ENCODE peak calls at places on chromosomes 2 and 18, in nine cellular contexts. One of them, this sample, is unnamed.

GRCh38 chr2:156399224-156399949 is 36.8 kb upstream of the GPD2 start:
- DNase-seq in HCT116: no peak
- DNase-seq in GM23338: peak
- DNase-seq in Panc1: no peak
- DNase-seq in endothelial cell of umbilical vein: no peak
- DNase-seq in GM12878: no peak
- DNase-seq in K562: no peak
- DNase-seq in HL-60: no peak
- DNase-seq in SK-N-SH: peak
- DNase-seq in this sample: no peak

GRCh38 chr2:3986530-3987258 is 283.3 kb downstream of the DCDC2C start:
- DNase-seq in HCT116: no peak
- DNase-seq in GM23338: no peak
- DNase-seq in Panc1: no peak
- DNase-seq in endothelial cell of umbilical vein: no peak
- DNase-seq in GM12878: no peak
- DNase-seq in K562: no peak
- DNase-seq in HL-60: no peak
- DNase-seq in SK-N-SH: no peak
- DNase-seq in this sample: no peak

GRCh38 chr18:34709631-34710429 is at the start of gene DTNA:
- DNase-seq in HCT116: no peak
- DNase-seq in GM23338: peak
- DNase-seq in Panc1: no peak
- DNase-seq in endothelial cell of umbilical vein: peak
- DNase-seq in GM12878: no peak
- DNase-seq in K562: no peak
- DNase-seq in HL-60: no peak
- DNase-seq in SK-N-SH: peak
- DNase-seq in this sample: no peak

GRCh38 chr2:24768601-24769000 is 24.6 kb downstream of the PTRHD1 start:
- DNase-seq in HCT116: no peak
- DNase-seq in GM23338: peak
- DNase-seq in Panc1: no peak
- DNase-seq in endothelial cell of umbilical vein: no peak
- DNase-seq in GM12878: no peak
- DNase-seq in K562: no peak
- DNase-seq in HL-60: no peak
- DNase-seq in SK-N-SH: no peak
- DNase-seq in this sample: no peak

GRCh38 chr2:127056631-127057370 is 50.2 kb downstream of the BIN1 start:
- DNase-seq in HCT116: no peak
- DNase-seq in GM23338: no peak
- DNase-seq in Panc1: no peak
- DNase-seq in endothelial cell of umbilical vein: no peak
- DNase-seq in GM12878: no peak
- DNase-seq in K562: no peak
- DNase-seq in HL-60: no peak
- DNase-seq in SK-N-SH: no peak
- DNase-seq in this sample: no peak

GRCh38 chr2:64085936-64086335 is 58.3 kb downstream of the PELI1 start:
- DNase-seq in HCT116: no peak
- DNase-seq in GM23338: no peak
- DNase-seq in Panc1: no peak
- DNase-seq in endothelial cell of umbilical vein: no peak
- DNase-seq in GM12878: no peak
- DNase-seq in K562: no peak
- DNase-seq in HL-60: no peak
- DNase-seq in SK-N-SH: no peak
- DNase-seq in this sample: no peak

GRCh38 chr2:181876614-181877063 is 14.9 kb upstream of the ITPRID2 start:
- DNase-seq in HCT116: peak
- DNase-seq in GM23338: no peak
- DNase-seq in Panc1: no peak
- DNase-seq in endothelial cell of umbilical vein: peak
- DNase-seq in GM12878: no peak
- DNase-seq in K562: peak
- DNase-seq in HL-60: no peak
- DNase-seq in SK-N-SH: no peak
- DNase-seq in this sample: no peak

GRCh38 chr2:73822276-73822675 is 6.5 kb upstream of the STAMBP start:
- DNase-seq in HCT116: no peak
- DNase-seq in GM23338: no peak
- DNase-seq in Panc1: no peak
- DNase-seq in endothelial cell of umbilical vein: no peak
- DNase-seq in GM12878: peak
- DNase-seq in K562: no peak
- DNase-seq in HL-60: no peak
- DNase-seq in SK-N-SH: no peak
- DNase-seq in this sample: no peak

GRCh38 chr2:44615950-44616518 is 254.3 kb downstream of the CAMKMT start:
- DNase-seq in HCT116: no peak
- DNase-seq in GM23338: peak
- DNase-seq in Panc1: no peak
- DNase-seq in endothelial cell of umbilical vein: no peak
- DNase-seq in GM12878: no peak
- DNase-seq in K562: peak
- DNase-seq in HL-60: no peak
- DNase-seq in SK-N-SH: no peak
- DNase-seq in this sample: no peak

GRCh38 chr2:131054488-131054887 is 38.8 kb downstream of the FAM168B start:
- DNase-seq in HCT116: no peak
- DNase-seq in GM23338: no peak
- DNase-seq in Panc1: no peak
- DNase-seq in endothelial cell of umbilical vein: no peak
- DNase-seq in GM12878: no peak
- DNase-seq in K562: no peak
- DNase-seq in HL-60: no peak
- DNase-seq in SK-N-SH: no peak
- DNase-seq in this sample: no peak

GRCh38 chr2:217065695-217066405 is 206.0 kb upstream of the TNP1 start:
- DNase-seq in HCT116: no peak
- DNase-seq in GM23338: no peak
- DNase-seq in Panc1: no peak
- DNase-seq in endothelial cell of umbilical vein: peak
- DNase-seq in GM12878: no peak
- DNase-seq in K562: no peak
- DNase-seq in HL-60: no peak
- DNase-seq in SK-N-SH: no peak
- DNase-seq in this sample: no peak

GRCh38 chr18:23583071-23583865 is 3.0 kb downstream of the NPC1 start:
- DNase-seq in HCT116: no peak
- DNase-seq in GM23338: no peak
- DNase-seq in Panc1: no peak
- DNase-seq in endothelial cell of umbilical vein: no peak
- DNase-seq in GM12878: no peak
- DNase-seq in K562: no peak
- DNase-seq in HL-60: no peak
- DNase-seq in SK-N-SH: no peak
- DNase-seq in this sample: no peak

GRCh38 chr2:235747868-235748144 is 254.0 kb downstream of the AGAP1 start:
- DNase-seq in HCT116: no peak
- DNase-seq in GM23338: no peak
- DNase-seq in Panc1: no peak
- DNase-seq in endothelial cell of umbilical vein: no peak
- DNase-seq in GM12878: no peak
- DNase-seq in K562: no peak
- DNase-seq in HL-60: no peak
- DNase-seq in SK-N-SH: no peak
- DNase-seq in this sample: no peak

GRCh38 chr2:100903534-100904258 is 83.8 kb downstream of the NPAS2 start:
- DNase-seq in HCT116: no peak
- DNase-seq in GM23338: peak
- DNase-seq in Panc1: no peak
- DNase-seq in endothelial cell of umbilical vein: no peak
- DNase-seq in GM12878: no peak
- DNase-seq in K562: no peak
- DNase-seq in HL-60: no peak
- DNase-seq in SK-N-SH: no peak
- DNase-seq in this sample: peak

GRCh38 chr18:63105636-63106316 is 213.8 kb downstream of the BCL2 start:
- DNase-seq in HCT116: no peak
- DNase-seq in GM23338: no peak
- DNase-seq in Panc1: no peak
- DNase-seq in endothelial cell of umbilical vein: no peak
- DNase-seq in GM12878: peak
- DNase-seq in K562: no peak
- DNase-seq in HL-60: no peak
- DNase-seq in SK-N-SH: no peak
- DNase-seq in this sample: no peak

GRCh38 chr2:187986392-187987105 is 305.1 kb upstream of the GULP1 start:
- DNase-seq in HCT116: no peak
- DNase-seq in GM23338: no peak
- DNase-seq in Panc1: no peak
- DNase-seq in endothelial cell of umbilical vein: peak
- DNase-seq in GM12878: no peak
- DNase-seq in K562: no peak
- DNase-seq in HL-60: no peak
- DNase-seq in SK-N-SH: no peak
- DNase-seq in this sample: no peak

GRCh38 chr2:207275779-207276178 is 110.0 kb upstream of the KLF7 start:
- DNase-seq in HCT116: no peak
- DNase-seq in GM23338: no peak
- DNase-seq in Panc1: no peak
- DNase-seq in endothelial cell of umbilical vein: no peak
- DNase-seq in GM12878: no peak
- DNase-seq in K562: no peak
- DNase-seq in HL-60: no peak
- DNase-seq in SK-N-SH: no peak
- DNase-seq in this sample: no peak

GRCh38 chr2:20440001-20440560 is 6.8 kb upstream of the RHOB start:
- DNase-seq in HCT116: no peak
- DNase-seq in GM23338: no peak
- DNase-seq in Panc1: no peak
- DNase-seq in endothelial cell of umbilical vein: no peak
- DNase-seq in GM12878: no peak
- DNase-seq in K562: no peak
- DNase-seq in HL-60: no peak
- DNase-seq in SK-N-SH: no peak
- DNase-seq in this sample: no peak

GRCh38 chr2:225100856-225101294 is 58.6 kb upstream of the DOCK10 start:
- DNase-seq in HCT116: peak
- DNase-seq in GM23338: no peak
- DNase-seq in Panc1: peak
- DNase-seq in endothelial cell of umbilical vein: peak
- DNase-seq in GM12878: no peak
- DNase-seq in K562: peak
- DNase-seq in HL-60: no peak
- DNase-seq in SK-N-SH: no peak
- DNase-seq in this sample: no peak
- H3K27ac ChIP-seq in HCT116: peak
- H3K27ac ChIP-seq in GM23338: no peak
- H3K27ac ChIP-seq in Panc1: no peak
- H3K27ac ChIP-seq in endothelial cell of umbilical vein: peak
- H3K27ac ChIP-seq in GM12878: no peak
- H3K27ac ChIP-seq in K562: no peak
- H3K27ac ChIP-seq in HL-60: no peak
- H3K27ac ChIP-seq in SK-N-SH: peak
- H3K27ac ChIP-seq in this sample: no peak

DNA sequence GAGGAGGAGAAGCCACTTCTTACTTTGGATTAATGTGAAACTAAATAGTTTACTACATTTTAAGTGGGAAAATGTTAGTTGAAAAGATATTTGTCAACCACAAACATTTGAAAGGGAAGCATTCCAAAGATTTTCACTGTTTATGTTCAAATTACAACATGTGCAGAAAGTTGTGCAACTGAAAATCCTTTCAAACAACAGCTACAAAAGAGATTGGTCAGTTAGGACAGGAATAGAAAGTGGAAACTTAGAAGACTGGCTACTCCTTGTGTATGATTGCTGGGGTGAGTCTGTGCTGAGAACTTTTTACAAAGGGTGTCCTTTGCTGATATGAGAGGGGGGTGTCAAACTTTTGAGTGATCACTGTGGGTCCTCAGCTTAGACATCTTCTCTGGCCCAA is 277.5 kb upstream of the FN1 start:
- DNase-seq in HCT116: no peak
- DNase-seq in GM23338: no peak
- DNase-seq in Panc1: no peak
- DNase-seq in endothelial cell of umbilical vein: peak
- DNase-seq in GM12878: no peak
- DNase-seq in K562: no peak
- DNase-seq in HL-60: no peak
- DNase-seq in SK-N-SH: no peak
- DNase-seq in this sample: no peak
- TF ChIP-seq POLR2AphosphoS5 in HCT116: no peak
- TF ChIP-seq POLR2AphosphoS5 in GM23338: no peak
- TF ChIP-seq POLR2AphosphoS5 in Panc1: no peak
- TF ChIP-seq POLR2AphosphoS5 in endothelial cell of umbilical vein: no peak
- TF ChIP-seq POLR2AphosphoS5 in GM12878: no peak
- TF ChIP-seq POLR2AphosphoS5 in K562: no peak
- TF ChIP-seq POLR2AphosphoS5 in HL-60: no peak
- TF ChIP-seq POLR2AphosphoS5 in SK-N-SH: no peak
- TF ChIP-seq POLR2AphosphoS5 in this sample: no peak

GRCh38 chr2:234435836-234436481 is 60.9 kb downstream of the ARL4C start:
- DNase-seq in HCT116: no peak
- DNase-seq in GM23338: no peak
- DNase-seq in Panc1: no peak
- DNase-seq in endothelial cell of umbilical vein: peak
- DNase-seq in GM12878: no peak
- DNase-seq in K562: no peak
- DNase-seq in HL-60: no peak
- DNase-seq in SK-N-SH: no peak
- DNase-seq in this sample: no peak
- H3K27ac ChIP-seq in HCT116: no peak
- H3K27ac ChIP-seq in GM23338: no peak
- H3K27ac ChIP-seq in Panc1: peak
- H3K27ac ChIP-seq in endothelial cell of umbilical vein: peak
- H3K27ac ChIP-seq in GM12878: no peak
- H3K27ac ChIP-seq in K562: no peak
- H3K27ac ChIP-seq in HL-60: no peak
- H3K27ac ChIP-seq in SK-N-SH: no peak
- H3K27ac ChIP-seq in this sample: peak

GRCh38 chr2:196170681-196171247 is 614 bp downstream of the STK17B start:
- DNase-seq in HCT116: no peak
- DNase-seq in GM23338: peak
- DNase-seq in Panc1: no peak
- DNase-seq in endothelial cell of umbilical vein: no peak
- DNase-seq in GM12878: no peak
- DNase-seq in K562: peak
- DNase-seq in HL-60: peak
- DNase-seq in SK-N-SH: no peak
- DNase-seq in this sample: no peak

GRCh38 chr2:196171946-196172345 is 568 bp upstream of the STK17B start:
- DNase-seq in HCT116: no peak
- DNase-seq in GM23338: no peak
- DNase-seq in Panc1: no peak
- DNase-seq in endothelial cell of umbilical vein: peak
- DNase-seq in GM12878: no peak
- DNase-seq in K562: no peak
- DNase-seq in HL-60: no peak
- DNase-seq in SK-N-SH: no peak
- DNase-seq in this sample: no peak

GRCh38 chr2:196171248-196171871 is at the start of gene STK17B:
- DNase-seq in HCT116: peak
- DNase-seq in GM23338: peak
- DNase-seq in Panc1: peak
- DNase-seq in endothelial cell of umbilical vein: peak
- DNase-seq in GM12878: peak
- DNase-seq in K562: peak
- DNase-seq in HL-60: peak
- DNase-seq in SK-N-SH: peak
- DNase-seq in this sample: peak

GRCh38 chr2:196169521-196169920 is 1.9 kb downstream of the STK17B start:
- DNase-seq in HCT116: no peak
- DNase-seq in GM23338: no peak
- DNase-seq in Panc1: no peak
- DNase-seq in endothelial cell of umbilical vein: peak
- DNase-seq in GM12878: no peak
- DNase-seq in K562: no peak
- DNase-seq in HL-60: no peak
- DNase-seq in SK-N-SH: no peak
- DNase-seq in this sample: no peak

GRCh38 chr2:196170202-196170680 is 1.1 kb downstream of the STK17B start:
- DNase-seq in HCT116: no peak
- DNase-seq in GM23338: peak
- DNase-seq in Panc1: peak
- DNase-seq in endothelial cell of umbilical vein: peak
- DNase-seq in GM12878: no peak
- DNase-seq in K562: peak
- DNase-seq in HL-60: peak
- DNase-seq in SK-N-SH: peak
- DNase-seq in this sample: peak
- TF ChIP-seq POLR2AphosphoS5 in HCT116: no peak
- TF ChIP-seq POLR2AphosphoS5 in GM23338: no peak
- TF ChIP-seq POLR2AphosphoS5 in Panc1: no peak
- TF ChIP-seq POLR2AphosphoS5 in endothelial cell of umbilical vein: no peak
- TF ChIP-seq POLR2AphosphoS5 in GM12878: peak
- TF ChIP-seq POLR2AphosphoS5 in K562: no peak
- TF ChIP-seq POLR2AphosphoS5 in HL-60: peak
- TF ChIP-seq POLR2AphosphoS5 in SK-N-SH: peak
- TF ChIP-seq POLR2AphosphoS5 in this sample: no peak

This sample was measured in breast epithelium.